ENCODE peak calls at places on chromosomes 16 and 17, in nine cellular contexts. One of them, this sample, is unnamed.

GRCh38 chr16:85361441-85362118 is 249.3 kb upstream of the CIBAR2 start:
- DNase-seq in stimulated activated CD4-positive, alpha-beta T cell treated with anti-CD3 and anti-CD28 coated beads, Interleukin-1b, Interleukin-23, amount 100 ng/mL, for 48 hours: no peak
- DNase-seq in memory B cell: no peak
- DNase-seq in posterior cingulate gyrus: no peak
- DNase-seq in KG1: no peak
- DNase-seq in fibroblast of mammary gland: no peak
- DNase-seq in LoVo: no peak
- DNase-seq in pancreas: peak
- DNase-seq in AG08395: no peak
- DNase-seq in this sample: no peak

GRCh38 chr17:63086483-63087185 is 120.6 kb downstream of the TANC2 start:
- DNase-seq in stimulated activated CD4-positive, alpha-beta T cell treated with anti-CD3 and anti-CD28 coated beads, Interleukin-1b, Interleukin-23, amount 100 ng/mL, for 48 hours: no peak
- DNase-seq in memory B cell: no peak
- DNase-seq in posterior cingulate gyrus: peak
- DNase-seq in KG1: no peak
- DNase-seq in fibroblast of mammary gland: no peak
- DNase-seq in LoVo: no peak
- DNase-seq in pancreas: no peak
- DNase-seq in AG08395: no peak
- DNase-seq in this sample: no peak

GRCh38 chr16:30786936-30787612 is at the start of gene ZNF629:
- DNase-seq in stimulated activated CD4-positive, alpha-beta T cell treated with anti-CD3 and anti-CD28 coated beads, Interleukin-1b, Interleukin-23, amount 100 ng/mL, for 48 hours: no peak
- DNase-seq in memory B cell: no peak
- DNase-seq in posterior cingulate gyrus: peak
- DNase-seq in KG1: no peak
- DNase-seq in fibroblast of mammary gland: peak
- DNase-seq in LoVo: peak
- DNase-seq in pancreas: peak
- DNase-seq in AG08395: peak
- DNase-seq in this sample: peak

GRCh38 chr16:57270221-57271062 is 14.0 kb downstream of the PLLP start:
- DNase-seq in stimulated activated CD4-positive, alpha-beta T cell treated with anti-CD3 and anti-CD28 coated beads, Interleukin-1b, Interleukin-23, amount 100 ng/mL, for 48 hours: no peak
- DNase-seq in memory B cell: no peak
- DNase-seq in posterior cingulate gyrus: peak
- DNase-seq in KG1: no peak
- DNase-seq in fibroblast of mammary gland: no peak
- DNase-seq in LoVo: no peak
- DNase-seq in pancreas: no peak
- DNase-seq in AG08395: no peak
- DNase-seq in this sample: peak

GRCh38 chr17:39360537-39360936 is 40.9 kb downstream of the FBXL20 start:
- DNase-seq in stimulated activated CD4-positive, alpha-beta T cell treated with anti-CD3 and anti-CD28 coated beads, Interleukin-1b, Interleukin-23, amount 100 ng/mL, for 48 hours: no peak
- DNase-seq in memory B cell: no peak
- DNase-seq in posterior cingulate gyrus: no peak
- DNase-seq in KG1: no peak
- DNase-seq in fibroblast of mammary gland: no peak
- DNase-seq in LoVo: no peak
- DNase-seq in pancreas: no peak
- DNase-seq in AG08395: no peak
- DNase-seq in this sample: no peak

GRCh38 chr17:75181608-75182318 is 996 bp downstream of the SUMO2 start:
- DNase-seq in stimulated activated CD4-positive, alpha-beta T cell treated with anti-CD3 and anti-CD28 coated beads, Interleukin-1b, Interleukin-23, amount 100 ng/mL, for 48 hours: peak
- DNase-seq in memory B cell: peak
- DNase-seq in posterior cingulate gyrus: no peak
- DNase-seq in KG1: peak
- DNase-seq in fibroblast of mammary gland: no peak
- DNase-seq in LoVo: no peak
- DNase-seq in pancreas: no peak
- DNase-seq in AG08395: no peak
- DNase-seq in this sample: peak

GRCh38 chr17:57221366-57222350 is 34.7 kb upstream of the MSI2 start:
- DNase-seq in stimulated activated CD4-positive, alpha-beta T cell treated with anti-CD3 and anti-CD28 coated beads, Interleukin-1b, Interleukin-23, amount 100 ng/mL, for 48 hours: no peak
- DNase-seq in memory B cell: no peak
- DNase-seq in posterior cingulate gyrus: no peak
- DNase-seq in KG1: no peak
- DNase-seq in fibroblast of mammary gland: no peak
- DNase-seq in LoVo: no peak
- DNase-seq in pancreas: no peak
- DNase-seq in AG08395: no peak
- DNase-seq in this sample: no peak

GRCh38 chr16:64088838-64089237 is 1033.0 kb downstream of the CDH11 start:
- DNase-seq in stimulated activated CD4-positive, alpha-beta T cell treated with anti-CD3 and anti-CD28 coated beads, Interleukin-1b, Interleukin-23, amount 100 ng/mL, for 48 hours: no peak
- DNase-seq in memory B cell: no peak
- DNase-seq in posterior cingulate gyrus: no peak
- DNase-seq in KG1: no peak
- DNase-seq in fibroblast of mammary gland: no peak
- DNase-seq in LoVo: no peak
- DNase-seq in pancreas: no peak
- DNase-seq in AG08395: no peak
- DNase-seq in this sample: no peak

GRCh38 chr17:77433385-77434135 is 292.8 kb downstream of the SEC14L1 start:
- DNase-seq in stimulated activated CD4-positive, alpha-beta T cell treated with anti-CD3 and anti-CD28 coated beads, Interleukin-1b, Interleukin-23, amount 100 ng/mL, for 48 hours: peak
- DNase-seq in memory B cell: no peak
- DNase-seq in posterior cingulate gyrus: no peak
- DNase-seq in KG1: no peak
- DNase-seq in fibroblast of mammary gland: peak
- DNase-seq in LoVo: no peak
- DNase-seq in pancreas: no peak
- DNase-seq in AG08395: peak
- DNase-seq in this sample: no peak

GRCh38 chr17:17648762-17649161 is 32.5 kb upstream of the RAI1 start:
- DNase-seq in stimulated activated CD4-positive, alpha-beta T cell treated with anti-CD3 and anti-CD28 coated beads, Interleukin-1b, Interleukin-23, amount 100 ng/mL, for 48 hours: no peak
- DNase-seq in memory B cell: no peak
- DNase-seq in posterior cingulate gyrus: peak
- DNase-seq in KG1: no peak
- DNase-seq in fibroblast of mammary gland: peak
- DNase-seq in LoVo: no peak
- DNase-seq in pancreas: no peak
- DNase-seq in AG08395: peak
- DNase-seq in this sample: no peak

GRCh38 chr16:68234188-68235104 is 1.5 kb downstream of the ESRP2 start:
- DNase-seq in stimulated activated CD4-positive, alpha-beta T cell treated with anti-CD3 and anti-CD28 coated beads, Interleukin-1b, Interleukin-23, amount 100 ng/mL, for 48 hours: no peak
- DNase-seq in memory B cell: no peak
- DNase-seq in posterior cingulate gyrus: no peak
- DNase-seq in KG1: no peak
- DNase-seq in fibroblast of mammary gland: no peak
- DNase-seq in LoVo: peak
- DNase-seq in pancreas: peak
- DNase-seq in AG08395: no peak
- DNase-seq in this sample: no peak

GRCh38 chr17:56577810-56578209 is 15.7 kb upstream of the NOG start:
- DNase-seq in stimulated activated CD4-positive, alpha-beta T cell treated with anti-CD3 and anti-CD28 coated beads, Interleukin-1b, Interleukin-23, amount 100 ng/mL, for 48 hours: no peak
- DNase-seq in memory B cell: no peak
- DNase-seq in posterior cingulate gyrus: peak
- DNase-seq in KG1: no peak
- DNase-seq in fibroblast of mammary gland: no peak
- DNase-seq in LoVo: no peak
- DNase-seq in pancreas: no peak
- DNase-seq in AG08395: no peak
- DNase-seq in this sample: peak

GRCh38 chr17:49290690-49291326 is 60.2 kb upstream of the PHOSPHO1 start:
- DNase-seq in stimulated activated CD4-positive, alpha-beta T cell treated with anti-CD3 and anti-CD28 coated beads, Interleukin-1b, Interleukin-23, amount 100 ng/mL, for 48 hours: no peak
- DNase-seq in memory B cell: no peak
- DNase-seq in posterior cingulate gyrus: no peak
- DNase-seq in KG1: peak
- DNase-seq in fibroblast of mammary gland: peak
- DNase-seq in LoVo: peak
- DNase-seq in pancreas: no peak
- DNase-seq in AG08395: peak
- DNase-seq in this sample: no peak

This sample was measured in caudate nucleus.